ENCODE peak calls at places on chromosomes 6 and 20, in four cellular contexts. R is NCI-H460, P is iris pigment epithelial cell, X is NCI-H2029 treated with DMSO at 0.1 percent for 48 hours. L is an unnamed sample.

GRCh38 chr6:166277021-166277420 is 31.2 kb downstream of the PRR18 start:
- DNase-seq in R (no peak), P (no peak), X (no peak), L (peak)

GRCh38 chr6:87718662-87719433 is 16.8 kb upstream of the AKIRIN2 start:
- DNase-seq in R (peak), P (peak), X (no peak), L (no peak)

GRCh38 chr20:23331951-23332350 is 18.6 kb upstream of the NXT1 start:
- DNase-seq in R (no peak), P (peak), X (no peak), L (peak)

GRCh38 chr6:4581468-4582420 is 194.5 kb upstream of the CDYL start:
- DNase-seq in R (no peak), P (peak), X (no peak), L (peak)

GRCh38 chr6:89596056-89596455 is 42.5 kb downstream of the LYRM2 start:
- DNase-seq in R (no peak), P (no peak), X (no peak), L (no peak)

GRCh38 chr20:62252342-62252966 is 14.1 kb downstream of the OSBPL2 start:
- DNase-seq in R (no peak), P (peak), X (no peak), L (no peak)

GRCh38 chr6:141846639-141847038 is 286.1 kb upstream of the GJE1 start:
- DNase-seq in R (no peak), P (no peak), X (no peak), L (no peak)

GRCh38 chr6:36595168-36595818 is 1.1 kb downstream of the SRSF3 start:
- DNase-seq in R (peak), P (peak), X (peak), L (peak)

GRCh38 chr6:163958646-163959045 is 544.1 kb downstream of the QKI start:
- DNase-seq in R (no peak), P (peak), X (no peak), L (peak)

GRCh38 chr6:157107915-157108651 is 215.2 kb downstream of the TMEM242 start:
- DNase-seq in R (peak), P (peak), X (no peak), L (peak)

GRCh38 chr20:45157977-45158376 is 16.7 kb upstream of the PI3 start:
- DNase-seq in R (no peak), P (peak), X (no peak), L (peak)

GRCh38 chr20:41334036-41334435 is 6.6 kb upstream of the LPIN3 start:
- DNase-seq in R (no peak), P (no peak), X (no peak), L (no peak)

GRCh38 chr20:32581839-32582658 is 3.1 kb downstream of the NOL4L start:
- DNase-seq in R (no peak), P (no peak), X (no peak), L (no peak)

GRCh38 chr6:20401403-20402180 is at the start of gene E2F3:
- DNase-seq in R (peak), P (peak), X (peak), L (peak)

GRCh38 chr20:46578745-46579144 is 28.3 kb upstream of the OCSTAMP start:
- DNase-seq in R (no peak), P (no peak), X (no peak), L (no peak)

GRCh38 chr6:15946701-15947390 is 182.0 kb upstream of the MYLIP start:
- DNase-seq in R (no peak), P (no peak), X (no peak), L (no peak)

GRCh38 chr6:1470040-1470439 is 80.7 kb downstream of the FOXF2 start:
- DNase-seq in R (no peak), P (no peak), X (no peak), L (no peak)